ENCODE peak calls at places on chromosomes 11 and 22, in four cellular contexts. Z is NCI-H1436 treated with DMSO at 0.1 percent for 48 hours; P is activated naive CD4-positive, alpha-beta T cell treated with Interleukin-2 at 50 U/mL for 16 hours; X is erythroblast. S is an unnamed sample.

GRCh38 chr11:132601863-132602262 is 930.4 kb downstream of the OPCML start:
- DNase-seq in Z (no peak), P (no peak), X (no peak), S (no peak)

GRCh38 chr11:107747622-107748021 is 35.8 kb upstream of the SLN start:
- DNase-seq in Z (no peak), P (no peak), X (no peak), S (peak)

GRCh38 chr11:47606731-47607130 is 12.5 kb upstream of the C1QTNF4 start:
- DNase-seq in Z (no peak), P (no peak), X (no peak), S (peak)

GRCh38 chr11:22732588-22732987 is 66.2 kb downstream of the GAS2 start:
- DNase-seq in Z (no peak), P (no peak), X (no peak), S (no peak)

GRCh38 chr11:17864478-17864941 is 129.9 kb downstream of the KCNC1 start:
- DNase-seq in Z (no peak), P (peak), X (peak), S (no peak)

GRCh38 chr22:27990879-27991278 is 71.8 kb upstream of the PITPNB start:
- DNase-seq in Z (no peak), P (no peak), X (peak), S (peak)

GRCh38 chr22:19466848-19467752 is 11.9 kb downstream of the UFD1 start:
- DNase-seq in Z (no peak), P (no peak), X (peak), S (no peak)

GRCh38 chr11:47992959-47993820 is 12.8 kb downstream of the PTPRJ start:
- DNase-seq in Z (no peak), P (no peak), X (peak), S (no peak)

GRCh38 chr22:42964994-42965699 is 49.8 kb downstream of the PACSIN2 start:
- DNase-seq in Z (no peak), P (peak), X (no peak), S (no peak)

GRCh38 chr22:37274380-37274862 is 7.9 kb upstream of the CYTH4 start:
- DNase-seq in Z (no peak), P (no peak), X (no peak), S (no peak)

GRCh38 chr11:7020183-7020917 is at the start of the genes NLRP14 and ZNF214:
- DNase-seq in Z (peak), P (no peak), X (peak), S (peak)

GRCh38 chr22:30575011-30575671 is 676 bp upstream of the GAL3ST1 start:
- DNase-seq in Z (no peak), P (no peak), X (peak), S (peak)

GRCh38 chr22:20653795-20654342 is 120.0 kb upstream of the SERPIND1 start:
- DNase-seq in Z (no peak), P (no peak), X (no peak), S (no peak)

GRCh38 chr11:83257638-83258229 is 28.4 kb downstream of the CCDC90B start:
- DNase-seq in Z (no peak), P (no peak), X (no peak), S (peak)

GRCh38 chr22:38468761-38469305 is 937 bp downstream of the KDELR3 start:
- DNase-seq in Z (no peak), P (no peak), X (no peak), S (no peak)

GRCh38 chr11:17719940-17720795 is 797 bp downstream of the MYOD1 start:
- DNase-seq in Z (no peak), P (no peak), X (peak), S (peak)

GRCh38 chr22:39598017-39598965 is 27.7 kb downstream of the CACNA1I start:
- DNase-seq in Z (no peak), P (peak), X (peak), S (no peak)

GRCh38 chr11:32893947-32894827 is 1.6 kb downstream of the QSER1 start:
- DNase-seq in Z (peak), P (no peak), X (peak), S (peak)

GRCh38 chr11:126519653-126520573 is 164.4 kb downstream of the ST3GAL4 start:
- DNase-seq in Z (no peak), P (no peak), X (no peak), S (peak)

GRCh38 chr22:44624689-44625420 is 77.1 kb upstream of the PRR5 start:
- DNase-seq in Z (no peak), P (no peak), X (no peak), S (no peak)

GRCh38 chr11:122209619-122210377 is 93.8 kb upstream of the BLID start:
- DNase-seq in Z (no peak), P (no peak), X (no peak), S (peak)

GRCh38 chr11:94958118-94958517 is 15.2 kb downstream of the CWC15 start:
- DNase-seq in Z (no peak), P (no peak), X (no peak), S (peak)

GRCh38 chr11:133833899-133834296 is 11.4 kb downstream of the SPATA19 start:
- DNase-seq in Z (no peak), P (no peak), X (no peak), S (no peak)

GRCh38 chr22:31230871-31231621 is 18.9 kb downstream of the LIMK2 start:
- DNase-seq in Z (no peak), P (peak), X (peak), S (peak)

GRCh38 chr11:2803186-2804057 is 82.2 kb downstream of the CDKN1C start:
- DNase-seq in Z (no peak), P (no peak), X (no peak), S (no peak)

GRCh38 chr11:75969626-75970308 is 154.8 kb downstream of the UVRAG start:
- DNase-seq in Z (no peak), P (no peak), X (no peak), S (no peak)

S was measured in myocyte.